ENCODE peak calls at places on chromosomes 7 and 10, in six cellular contexts. D, K, I, A, M and U are unnamed samples.

GRCh38 chr10:22505923-22506685 is 160.8 kb downstream of the SPAG6 start:
- DNase-seq in D (no peak), K (no peak), I (peak; percentile 51), A (no peak), M (peak; percentile 16), U (peak; percentile 54)

GRCh38 chr7:116752305-116753074 is 80.5 kb downstream of the MET start:
- DNase-seq in D (no peak), K (no peak), I (no peak), A (no peak), M (no peak), U (no peak)

GRCh38 chr7:130141161-130141857 is 63.9 kb downstream of the TMEM209 start:
- DNase-seq in D (peak; percentile 70), K (no peak), I (no peak), A (no peak), M (peak; percentile 21), U (no peak)

GRCh38 chr10:82084496-82084895 is 209.5 kb downstream of the NRG3 start:
- DNase-seq in D (no peak), K (no peak), I (no peak), A (no peak), M (no peak), U (no peak)

GRCh38 chr10:45592926-45593325 is 79.6 kb downstream of the ZFAND4 start:
- DNase-seq in D (no peak), K (no peak), I (no peak), A (no peak), M (no peak), U (no peak)

GRCh38 chr7:11171569-11172192 is 198.0 kb downstream of the PHF14 start:
- DNase-seq in D (no peak), K (no peak), I (no peak), A (no peak), M (no peak), U (no peak)

GRCh38 chr7:156675721-156676120 is 35.1 kb downstream of the RNF32 start:
- DNase-seq in D (no peak), K (no peak), I (no peak), A (no peak), M (no peak), U (no peak)

GRCh38 chr10:14583252-14583651 is 191.4 kb downstream of the FAM107B start:
- DNase-seq in D (no peak), K (no peak), I (no peak), A (peak; percentile 65), M (peak; percentile 40), U (peak; percentile 63)

GRCh38 chr7:1847260-1848001 is 177.4 kb downstream of the ELFN1 start:
- DNase-seq in D (no peak), K (no peak), I (no peak), A (peak; percentile 3), M (no peak), U (no peak)

GRCh38 chr7:159094030-159094740 is 50.5 kb downstream of the VIPR2 start:
- DNase-seq in D (no peak), K (no peak), I (no peak), A (no peak), M (no peak), U (no peak)

GRCh38 chr7:137970263-137970975 is 31.5 kb downstream of the CREB3L2 start:
- DNase-seq in D (peak; percentile 49), K (no peak), I (peak; percentile 94), A (no peak), M (no peak), U (no peak)

GRCh38 chr7:98509836-98510235 is 107.2 kb upstream of the NPTX2 start:
- DNase-seq in D (no peak), K (peak; percentile 14), I (peak; percentile 19), A (no peak), M (no peak), U (no peak)

GRCh38 chr10:131580674-131581073 is 269.2 kb upstream of the TCERG1L start:
- DNase-seq in D (no peak), K (no peak), I (peak; percentile 34), A (no peak), M (no peak), U (no peak)

GRCh38 chr10:62851449-62851848 is 35.3 kb upstream of the EGR2 start:
- DNase-seq in D (no peak), K (no peak), I (no peak), A (no peak), M (no peak), U (no peak)

GRCh38 chr10:81600185-81600584 is 274.8 kb upstream of the NRG3 start:
- DNase-seq in D (peak; percentile 9), K (no peak), I (peak; percentile 19), A (no peak), M (no peak), U (no peak)

GRCh38 chr10:28815681-28816080 is 138.4 kb downstream of the BAMBI start:
- DNase-seq in D (no peak), K (no peak), I (no peak), A (no peak), M (no peak), U (no peak)

GRCh38 chr7:136874393-136875032 is 6.1 kb downstream of the CHRM2 start:
- DNase-seq in D (no peak), K (no peak), I (peak; percentile 34), A (no peak), M (no peak), U (no peak)